ENCODE peak calls at places on chromosomes 5 and 9, in eight cellular contexts. J is GM13977; Z is tibial nerve; X is psoas muscle; C is tibial artery; Q is mesothelial cell of epicardium; V is HL-60; M is activated CD8-positive, alpha-beta T cell treated with anti-CD3 and anti-CD28 coated beads for 36 hours. K is an unnamed sample.
A peak's percentile ranks its signal among the peaks of the same experiment; 100 is the strongest.

GRCh38 chr5:133931546-133931945 is 36.9 kb downstream of the C5orf15 start:
- DNase-seq in J (no peak), Z (no peak), X (no peak), C (no peak), Q (no peak), V (no peak), M (no peak), K (no peak)

GRCh38 chr5:171893290-171893890 is 107.8 kb downstream of the SMIM23 start:
- DNase-seq in J (no peak), Z (no peak), X (no peak), C (no peak), Q (no peak), V (no peak), M (no peak), K (no peak)

GRCh38 chr9:70079364-70080103 is 35.9 kb downstream of the MAMDC2 start:
- DNase-seq in J (no peak), Z (no peak), X (no peak), C (no peak), Q (no peak), V (peak; percentile 51), M (no peak), K (no peak)

GRCh38 chr9:13033959-13034695 is 245.4 kb downstream of the MPDZ start:
- DNase-seq in J (peak; percentile 68), Z (peak; percentile 39), X (peak; percentile 44), C (peak; percentile 76), Q (peak; percentile 84), V (no peak), M (peak; percentile 30), K (no peak)

GRCh38 chr5:123460296-123460729 is 37.1 kb upstream of the CEP120 start:
- DNase-seq in J (no peak), Z (no peak), X (no peak), C (no peak), Q (no peak), V (no peak), M (peak; percentile 72), K (no peak)

GRCh38 chr9:591292-591691 is 250.2 kb upstream of the DMRT1 start:
- DNase-seq in J (no peak), Z (no peak), X (peak; percentile 27), C (no peak), Q (no peak), V (no peak), M (no peak), K (no peak)

GRCh38 chr5:171600736-171601265 is 181.4 kb downstream of the FGF18 start:
- DNase-seq in J (no peak), Z (no peak), X (peak; percentile 43), C (no peak), Q (no peak), V (peak; percentile 40), M (peak; percentile 11), K (no peak)

GRCh38 chr9:113998114-113998513 is 80.0 kb downstream of the AMBP start:
- DNase-seq in J (no peak), Z (no peak), X (no peak), C (no peak), Q (peak; percentile 3), V (no peak), M (no peak), K (peak; percentile 11)

GRCh38 chr5:54325610-54326311 is 15.4 kb upstream of the ARL15 start:
- DNase-seq in J (no peak), Z (no peak), X (no peak), C (no peak), Q (no peak), V (no peak), M (no peak), K (no peak)

GRCh38 chr5:54325272-54325609 is 14.9 kb upstream of the ARL15 start:
- DNase-seq in J (no peak), Z (no peak), X (no peak), C (no peak), Q (no peak), V (no peak), M (no peak), K (no peak)

GRCh38 chr5:54324651-54325271 is 14.4 kb upstream of the ARL15 start:
- DNase-seq in J (no peak), Z (no peak), X (no peak), C (no peak), Q (no peak), V (no peak), M (no peak), K (no peak)

GRCh38 chr5:54326662-54327145 is 16.3 kb upstream of the ARL15 start:
- DNase-seq in J (no peak), Z (no peak), X (no peak), C (no peak), Q (no peak), V (no peak), M (no peak), K (no peak)

GRCh38 chr5:54329731-54330709 is 19.6 kb upstream of the ARL15 start:
- DNase-seq in J (no peak), Z (no peak), X (no peak), C (no peak), Q (no peak), V (no peak), M (no peak), K (no peak)
- TF ChIP-seq CTCF in J (no peak), Z (no peak), X (no peak), C (no peak), Q (no peak), V (no peak), M (no peak), K (no peak)

GRCh38 chr5:156367602-156368001 is 40.6 kb downstream of the SGCD start:
- DNase-seq in J (no peak), Z (no peak), X (peak; percentile 45), C (peak; percentile 74), Q (no peak), V (no peak), M (no peak), K (no peak)

GRCh38 chr5:156361451-156362109 is 34.6 kb downstream of the SGCD start:
- DNase-seq in J (no peak), Z (no peak), X (no peak), C (no peak), Q (no peak), V (no peak), M (no peak), K (no peak)

DNA sequence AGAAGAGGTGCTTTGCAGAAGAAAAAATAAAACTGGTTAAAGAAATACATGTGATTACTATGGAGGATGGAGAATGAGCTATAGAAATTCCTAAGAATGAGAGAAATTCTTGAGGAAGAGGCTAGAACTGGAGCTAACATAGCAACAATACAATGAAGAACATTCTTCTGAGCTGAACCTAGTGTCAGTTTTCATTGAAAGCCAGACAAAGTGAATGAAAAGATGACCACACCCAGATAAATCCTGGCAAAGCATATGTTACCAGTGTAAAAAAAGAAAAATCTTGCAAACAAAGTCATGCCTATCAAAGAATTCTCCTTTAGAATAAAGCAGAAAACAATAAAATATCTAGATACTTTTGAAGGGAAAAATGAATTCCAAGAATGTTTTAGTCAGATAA is 39.6 kb downstream of the SGCD start:
- DNase-seq in J (no peak), Z (no peak), X (no peak), C (no peak), Q (no peak), V (no peak), M (no peak), K (no peak)
- TF ChIP-seq CTCF in J (no peak), Z (no peak), X (no peak), C (no peak), Q (no peak), V (no peak), M (no peak), K (no peak)

DNA sequence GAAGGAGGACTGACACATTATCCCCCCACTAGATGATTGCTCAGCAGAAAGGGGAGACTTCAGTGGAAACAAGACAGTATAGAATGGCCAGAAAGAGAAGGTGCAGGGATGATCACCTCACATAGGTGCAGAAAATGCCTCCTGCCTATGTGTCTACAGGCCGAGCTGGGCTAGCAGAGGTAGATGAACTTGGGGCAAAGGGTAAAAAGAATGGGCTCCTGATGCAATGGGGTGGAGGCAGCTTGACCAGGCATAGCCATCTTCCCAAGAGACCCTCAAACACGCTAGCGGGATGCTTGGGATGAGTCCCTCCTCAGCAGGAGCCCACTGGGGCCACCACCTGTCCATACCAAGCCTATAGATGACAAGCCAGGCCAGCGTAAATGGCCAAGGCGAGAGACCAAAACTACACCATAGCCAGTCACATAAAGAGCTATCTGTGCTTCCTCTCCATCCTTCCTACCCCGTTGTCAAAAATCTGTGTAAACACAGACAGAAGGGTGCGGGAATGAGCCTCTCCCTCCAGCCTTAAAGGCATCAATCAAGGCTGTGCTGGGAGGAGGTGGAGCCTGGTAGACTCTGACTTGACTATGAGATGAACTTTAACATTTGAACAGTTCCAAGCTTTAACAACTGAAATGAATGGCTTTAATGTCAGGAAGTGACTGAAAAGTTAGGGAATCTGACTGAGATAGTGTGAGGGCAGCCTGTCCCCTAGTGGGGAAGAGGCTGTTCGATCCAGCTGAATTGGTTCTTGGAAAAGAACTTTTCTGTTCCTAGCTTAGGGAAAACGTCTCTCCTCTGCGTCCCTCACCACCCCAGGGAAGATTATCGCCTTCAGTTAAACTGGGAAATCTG is 10.4 kb downstream of the C9orf152 start:
- DNase-seq in J (no peak), Z (no peak), X (no peak), C (no peak), Q (no peak), V (no peak), M (no peak), K (no peak)
- TF ChIP-seq CTCF in J (no peak), Z (peak; percentile 59), X (peak; percentile 12), C (no peak), Q (no peak), V (no peak), M (no peak), K (no peak)

GRCh38 chr9:105244274-105244995 is at the start of gene SLC44A1:
- DNase-seq in J (peak; percentile 85), Z (peak; percentile 95), X (peak; percentile 99), C (peak; percentile 99), Q (peak; percentile 94), V (peak; percentile 83), M (peak; percentile 90), K (peak; percentile 93)

GRCh38 chr9:105246656-105247162 is 2.3 kb downstream of the SLC44A1 start:
- DNase-seq in J (no peak), Z (no peak), X (no peak), C (no peak), Q (no peak), V (no peak), M (no peak), K (no peak)

GRCh38 chr9:105243935-105244273 is 547 bp upstream of the SLC44A1 start:
- DNase-seq in J (no peak), Z (no peak), X (no peak), C (no peak), Q (no peak), V (no peak), M (no peak), K (no peak)

GRCh38 chr9:105245720-105246161 is 1.3 kb downstream of the SLC44A1 start:
- DNase-seq in J (no peak), Z (no peak), X (no peak), C (no peak), Q (no peak), V (no peak), M (no peak), K (no peak)

DNA sequence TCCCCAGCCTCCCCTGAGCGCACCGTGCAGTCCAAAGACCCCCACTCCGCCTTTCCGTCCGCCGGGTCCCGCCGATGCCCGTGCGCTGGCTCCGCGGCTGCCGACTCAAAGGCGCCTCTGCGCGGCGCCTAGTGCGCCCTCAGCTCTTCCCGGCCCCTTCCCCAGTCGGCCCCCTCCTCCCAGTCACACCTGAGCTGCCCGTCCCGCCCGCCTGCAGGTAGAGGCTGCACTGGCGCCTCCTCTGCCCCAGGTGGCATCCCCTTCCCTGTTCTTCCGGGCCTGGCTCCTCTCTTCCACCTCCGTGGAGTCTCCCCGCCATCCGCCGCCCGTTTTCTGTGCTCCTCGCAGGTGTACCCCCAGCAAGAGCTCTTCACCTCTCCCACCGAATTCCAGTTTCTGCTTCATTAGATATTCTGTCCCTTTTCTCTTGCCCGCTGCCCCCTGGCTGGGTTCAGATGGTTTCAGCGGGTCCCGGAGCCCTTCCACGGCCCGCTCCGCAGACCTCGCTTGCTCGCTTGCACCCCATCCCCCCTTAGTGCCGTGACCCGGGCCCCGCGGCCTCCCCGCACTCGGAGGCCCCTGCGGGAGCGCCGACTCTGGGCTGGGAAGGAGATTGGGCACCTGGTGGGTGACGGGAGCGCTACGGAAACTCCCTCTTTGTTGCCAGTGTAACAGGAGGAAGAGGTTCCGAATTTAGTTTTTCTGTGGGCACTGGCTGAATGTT is 707 bp downstream of the SLC44A1 start:
- DNase-seq in J (peak; percentile 53), Z (no peak), X (peak; percentile 43), C (peak; percentile 73), Q (peak; percentile 68), V (peak; percentile 28), M (peak; percentile 44), K (peak; percentile 52)
- TF ChIP-seq CTCF in J (peak; percentile 32), Z (no peak), X (no peak), C (no peak), Q (peak; percentile 22), V (no peak), M (no peak), K (no peak)

K was measured in CD14-positive monocyte.